ENCODE peak calls at places on chromosomes 6 and 20, in ten cellular contexts. One of them, this sample, is unnamed.

GRCh38 chr6:43347021-43347420 is 22.4 kb downstream of the ZNF318 start:
- DNase-seq in fibroblast of lung: no peak
- DNase-seq in right atrium auricular region: no peak
- DNase-seq in breast epithelium: no peak
- DNase-seq in AG10803: no peak
- DNase-seq in fibroblast of mammary gland: no peak
- DNase-seq in AG04449: no peak
- DNase-seq in CD8-positive, alpha-beta memory T cell: no peak
- DNase-seq in GM23248: no peak
- DNase-seq in CD4-positive, CD25-positive, alpha-beta regulatory T cell: no peak
- DNase-seq in this sample: no peak

GRCh38 chr6:139080255-139080920 is 51.8 kb downstream of the ABRACL start:
- DNase-seq in CD4-positive, CD25-positive, alpha-beta regulatory T cell: no peak
- DNase-seq in AG10803: peak
- DNase-seq in AG04449: no peak
- DNase-seq in GM23248: peak
- DNase-seq in breast epithelium: no peak
- DNase-seq in CD8-positive, alpha-beta memory T cell: no peak
- DNase-seq in fibroblast of lung: peak
- DNase-seq in fibroblast of mammary gland: no peak
- DNase-seq in right atrium auricular region: no peak
- DNase-seq in this sample: no peak

GRCh38 chr6:35415065-35415880 is 36.9 kb upstream of the FANCE start:
- DNase-seq in AG04449: peak
- DNase-seq in CD4-positive, CD25-positive, alpha-beta regulatory T cell: peak
- DNase-seq in CD8-positive, alpha-beta memory T cell: no peak
- DNase-seq in right atrium auricular region: peak
- DNase-seq in fibroblast of mammary gland: peak
- DNase-seq in AG10803: peak
- DNase-seq in fibroblast of lung: peak
- DNase-seq in GM23248: peak
- DNase-seq in breast epithelium: peak
- DNase-seq in this sample: peak

GRCh38 chr6:12636336-12636735 is 80.2 kb upstream of the PHACTR1 start:
- DNase-seq in fibroblast of mammary gland: no peak
- DNase-seq in AG10803: no peak
- DNase-seq in CD4-positive, CD25-positive, alpha-beta regulatory T cell: no peak
- DNase-seq in AG04449: no peak
- DNase-seq in breast epithelium: no peak
- DNase-seq in CD8-positive, alpha-beta memory T cell: no peak
- DNase-seq in GM23248: no peak
- DNase-seq in fibroblast of lung: no peak
- DNase-seq in right atrium auricular region: no peak
- DNase-seq in this sample: no peak

GRCh38 chr6:68333444-68333843 is 301.6 kb upstream of the ADGRB3 start:
- DNase-seq in fibroblast of lung: no peak
- DNase-seq in right atrium auricular region: no peak
- DNase-seq in fibroblast of mammary gland: no peak
- DNase-seq in CD4-positive, CD25-positive, alpha-beta regulatory T cell: no peak
- DNase-seq in breast epithelium: no peak
- DNase-seq in AG10803: no peak
- DNase-seq in CD8-positive, alpha-beta memory T cell: no peak
- DNase-seq in AG04449: no peak
- DNase-seq in GM23248: no peak
- DNase-seq in this sample: no peak

GRCh38 chr6:6886886-6887285 is 220.9 kb upstream of the RREB1 start:
- DNase-seq in breast epithelium: no peak
- DNase-seq in GM23248: no peak
- DNase-seq in fibroblast of lung: no peak
- DNase-seq in AG04449: no peak
- DNase-seq in CD4-positive, CD25-positive, alpha-beta regulatory T cell: no peak
- DNase-seq in fibroblast of mammary gland: no peak
- DNase-seq in CD8-positive, alpha-beta memory T cell: no peak
- DNase-seq in AG10803: no peak
- DNase-seq in right atrium auricular region: no peak
- DNase-seq in this sample: no peak

GRCh38 chr20:20741067-20742045 is 28.9 kb upstream of the RALGAPA2 start:
- DNase-seq in fibroblast of mammary gland: no peak
- DNase-seq in CD4-positive, CD25-positive, alpha-beta regulatory T cell: no peak
- DNase-seq in right atrium auricular region: no peak
- DNase-seq in AG10803: no peak
- DNase-seq in CD8-positive, alpha-beta memory T cell: no peak
- DNase-seq in AG04449: no peak
- DNase-seq in fibroblast of lung: no peak
- DNase-seq in GM23248: no peak
- DNase-seq in breast epithelium: no peak
- DNase-seq in this sample: no peak

GRCh38 chr20:49187330-49188100 is 619 bp downstream of the STAU1 start:
- DNase-seq in right atrium auricular region: no peak
- DNase-seq in fibroblast of mammary gland: no peak
- DNase-seq in GM23248: peak
- DNase-seq in CD4-positive, CD25-positive, alpha-beta regulatory T cell: peak
- DNase-seq in breast epithelium: no peak
- DNase-seq in fibroblast of lung: peak
- DNase-seq in AG04449: no peak
- DNase-seq in CD8-positive, alpha-beta memory T cell: peak
- DNase-seq in AG10803: no peak
- DNase-seq in this sample: no peak

GRCh38 chr6:70843328-70843918 is 113.4 kb downstream of the B3GAT2 start:
- DNase-seq in fibroblast of mammary gland: no peak
- DNase-seq in CD8-positive, alpha-beta memory T cell: no peak
- DNase-seq in fibroblast of lung: no peak
- DNase-seq in AG10803: no peak
- DNase-seq in AG04449: no peak
- DNase-seq in breast epithelium: no peak
- DNase-seq in CD4-positive, CD25-positive, alpha-beta regulatory T cell: no peak
- DNase-seq in right atrium auricular region: no peak
- DNase-seq in GM23248: no peak
- DNase-seq in this sample: no peak

GRCh38 chr6:46626228-46626909 is 26.2 kb downstream of the CYP39A1 start:
- DNase-seq in AG10803: peak
- DNase-seq in CD4-positive, CD25-positive, alpha-beta regulatory T cell: peak
- DNase-seq in breast epithelium: no peak
- DNase-seq in fibroblast of lung: no peak
- DNase-seq in GM23248: peak
- DNase-seq in CD8-positive, alpha-beta memory T cell: no peak
- DNase-seq in fibroblast of mammary gland: peak
- DNase-seq in AG04449: no peak
- DNase-seq in right atrium auricular region: no peak
- DNase-seq in this sample: no peak

GRCh38 chr20:42341654-42342053 is 723.5 kb upstream of the CHD6 start:
- DNase-seq in AG10803: no peak
- DNase-seq in CD8-positive, alpha-beta memory T cell: no peak
- DNase-seq in GM23248: no peak
- DNase-seq in right atrium auricular region: no peak
- DNase-seq in AG04449: no peak
- DNase-seq in fibroblast of lung: no peak
- DNase-seq in breast epithelium: no peak
- DNase-seq in CD4-positive, CD25-positive, alpha-beta regulatory T cell: no peak
- DNase-seq in fibroblast of mammary gland: no peak
- DNase-seq in this sample: no peak

GRCh38 chr20:19026121-19026878 is 186.1 kb upstream of the SLC24A3 start:
- DNase-seq in GM23248: peak
- DNase-seq in CD4-positive, CD25-positive, alpha-beta regulatory T cell: no peak
- DNase-seq in right atrium auricular region: no peak
- DNase-seq in AG04449: no peak
- DNase-seq in fibroblast of mammary gland: no peak
- DNase-seq in breast epithelium: no peak
- DNase-seq in CD8-positive, alpha-beta memory T cell: no peak
- DNase-seq in fibroblast of lung: no peak
- DNase-seq in AG10803: peak
- DNase-seq in this sample: peak

GRCh38 chr20:37935435-37935834 is 32.5 kb downstream of the VSTM2L start:
- DNase-seq in fibroblast of mammary gland: peak
- DNase-seq in right atrium auricular region: no peak
- DNase-seq in fibroblast of lung: peak
- DNase-seq in CD4-positive, CD25-positive, alpha-beta regulatory T cell: no peak
- DNase-seq in GM23248: no peak
- DNase-seq in CD8-positive, alpha-beta memory T cell: no peak
- DNase-seq in breast epithelium: no peak
- DNase-seq in AG10803: no peak
- DNase-seq in AG04449: no peak
- DNase-seq in this sample: no peak

GRCh38 chr6:107823047-107823557 is 1.0 kb downstream of the SCML4 start:
- DNase-seq in fibroblast of lung: no peak
- DNase-seq in CD8-positive, alpha-beta memory T cell: peak
- DNase-seq in AG10803: no peak
- DNase-seq in GM23248: no peak
- DNase-seq in breast epithelium: no peak
- DNase-seq in CD4-positive, CD25-positive, alpha-beta regulatory T cell: peak
- DNase-seq in fibroblast of mammary gland: no peak
- DNase-seq in right atrium auricular region: no peak
- DNase-seq in AG04449: no peak
- DNase-seq in this sample: no peak

GRCh38 chr6:35892482-35892881 is 28.4 kb downstream of the SRPK1 start:
- DNase-seq in breast epithelium: no peak
- DNase-seq in AG10803: no peak
- DNase-seq in right atrium auricular region: no peak
- DNase-seq in CD8-positive, alpha-beta memory T cell: no peak
- DNase-seq in fibroblast of lung: no peak
- DNase-seq in AG04449: no peak
- DNase-seq in CD4-positive, CD25-positive, alpha-beta regulatory T cell: no peak
- DNase-seq in fibroblast of mammary gland: no peak
- DNase-seq in GM23248: no peak
- DNase-seq in this sample: no peak

GRCh38 chr6:75278474-75279077 is 6.0 kb downstream of the TMEM30A start:
- DNase-seq in right atrium auricular region: no peak
- DNase-seq in AG10803: no peak
- DNase-seq in fibroblast of lung: peak
- DNase-seq in CD4-positive, CD25-positive, alpha-beta regulatory T cell: no peak
- DNase-seq in fibroblast of mammary gland: peak
- DNase-seq in AG04449: no peak
- DNase-seq in CD8-positive, alpha-beta memory T cell: no peak
- DNase-seq in breast epithelium: no peak
- DNase-seq in GM23248: peak
- DNase-seq in this sample: no peak

DNA sequence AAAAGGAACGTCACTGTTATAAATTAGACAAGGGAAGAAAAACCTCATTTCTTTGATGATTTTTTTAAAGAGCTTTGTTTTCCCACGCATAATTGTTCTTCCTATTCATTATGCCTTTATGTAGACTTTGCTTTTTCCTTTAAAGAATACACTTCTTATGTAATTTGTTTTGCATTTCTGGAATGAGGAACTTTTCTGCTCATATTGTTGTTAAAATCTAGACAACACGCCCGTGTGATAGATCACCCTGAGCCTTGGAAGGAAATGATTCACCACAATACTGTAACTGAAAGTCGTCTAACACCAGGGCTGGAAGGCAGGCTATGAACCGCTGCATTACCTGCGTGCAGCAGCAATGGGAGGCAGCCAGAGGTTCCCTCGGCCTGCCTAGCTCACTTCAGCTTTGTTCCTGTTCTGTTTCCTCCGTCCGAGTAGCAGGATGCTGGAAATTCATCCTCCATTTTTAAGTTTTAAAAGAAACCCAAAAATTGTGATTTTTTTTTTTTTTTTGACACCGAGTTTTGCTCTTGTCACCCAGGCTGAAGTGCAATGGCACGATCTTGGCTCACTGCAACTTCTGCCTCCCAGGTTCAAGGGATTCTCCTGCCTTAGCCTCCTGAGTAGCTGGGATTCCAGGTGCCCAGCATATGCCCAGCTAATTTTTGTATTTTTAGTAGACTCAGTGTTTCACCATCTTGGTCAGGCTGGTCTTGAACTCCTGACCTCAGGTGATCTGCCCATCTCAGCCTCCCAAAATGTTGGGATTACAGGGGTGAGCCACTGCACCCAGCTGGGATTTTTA is 49.6 kb upstream of the ZNF217 start:
- DNase-seq in CD8-positive, alpha-beta memory T cell: peak
- DNase-seq in breast epithelium: no peak
- DNase-seq in GM23248: peak
- DNase-seq in fibroblast of lung: peak
- DNase-seq in CD4-positive, CD25-positive, alpha-beta regulatory T cell: peak
- DNase-seq in right atrium auricular region: no peak
- DNase-seq in AG04449: no peak
- DNase-seq in fibroblast of mammary gland: peak
- DNase-seq in AG10803: peak
- DNase-seq in this sample: peak
- H3K4me3 ChIP-seq in CD8-positive, alpha-beta memory T cell: peak
- H3K4me3 ChIP-seq in breast epithelium: no peak
- H3K4me3 ChIP-seq in GM23248: peak
- H3K4me3 ChIP-seq in fibroblast of lung: no peak
- H3K4me3 ChIP-seq in CD4-positive, CD25-positive, alpha-beta regulatory T cell: peak
- H3K4me3 ChIP-seq in right atrium auricular region: no peak
- H3K4me3 ChIP-seq in AG04449: peak
- H3K4me3 ChIP-seq in fibroblast of mammary gland: no peak
- H3K4me3 ChIP-seq in AG10803: peak
- H3K4me3 ChIP-seq in this sample: no peak

DNA sequence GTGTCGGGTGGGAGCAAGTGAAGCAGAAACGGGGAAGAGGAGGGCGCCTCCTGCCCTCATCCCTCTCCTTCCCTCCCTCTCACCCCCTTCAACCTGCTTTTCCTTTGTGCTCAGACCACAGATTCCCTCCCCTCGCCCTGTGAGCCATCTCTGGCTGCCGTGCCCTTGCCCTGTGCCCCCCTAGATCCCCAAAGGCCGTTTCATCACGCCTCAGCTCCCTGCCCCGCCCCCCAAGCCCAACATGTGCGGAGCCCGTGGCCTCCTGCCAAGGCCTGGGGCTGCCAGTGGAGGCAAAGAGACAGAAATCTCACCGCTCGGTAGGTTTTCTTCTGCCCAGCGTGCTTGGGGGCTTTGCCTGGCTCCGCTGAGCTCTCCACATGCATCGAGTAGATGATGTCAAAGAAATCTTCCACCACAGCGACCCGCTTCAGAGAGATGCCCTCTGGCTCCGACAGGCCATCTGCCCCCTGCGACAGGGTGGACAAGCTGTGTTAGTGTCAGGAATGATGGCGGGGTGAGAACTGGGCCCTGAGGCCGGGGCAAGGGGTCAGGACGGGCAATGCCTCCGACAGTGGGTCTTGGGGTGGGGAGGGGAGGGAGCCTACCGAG is 57.6 kb downstream of the NOL4L start:
- DNase-seq in fibroblast of mammary gland: no peak
- DNase-seq in breast epithelium: no peak
- DNase-seq in AG10803: no peak
- DNase-seq in AG04449: no peak
- DNase-seq in CD4-positive, CD25-positive, alpha-beta regulatory T cell: no peak
- DNase-seq in right atrium auricular region: no peak
- DNase-seq in CD8-positive, alpha-beta memory T cell: no peak
- DNase-seq in fibroblast of lung: no peak
- DNase-seq in GM23248: no peak
- DNase-seq in this sample: no peak
- H3K4me3 ChIP-seq in fibroblast of mammary gland: no peak
- H3K4me3 ChIP-seq in breast epithelium: no peak
- H3K4me3 ChIP-seq in AG10803: no peak
- H3K4me3 ChIP-seq in AG04449: no peak
- H3K4me3 ChIP-seq in CD4-positive, CD25-positive, alpha-beta regulatory T cell: no peak
- H3K4me3 ChIP-seq in right atrium auricular region: no peak
- H3K4me3 ChIP-seq in CD8-positive, alpha-beta memory T cell: no peak
- H3K4me3 ChIP-seq in fibroblast of lung: no peak
- H3K4me3 ChIP-seq in GM23248: no peak
- H3K4me3 ChIP-seq in this sample: no peak

GRCh38 chr6:33709605-33710295 is 1.8 kb downstream of the UQCC2 start:
- DNase-seq in CD8-positive, alpha-beta memory T cell: no peak
- DNase-seq in right atrium auricular region: no peak
- DNase-seq in AG04449: no peak
- DNase-seq in fibroblast of mammary gland: no peak
- DNase-seq in breast epithelium: no peak
- DNase-seq in AG10803: no peak
- DNase-seq in CD4-positive, CD25-positive, alpha-beta regulatory T cell: no peak
- DNase-seq in GM23248: no peak
- DNase-seq in fibroblast of lung: no peak
- DNase-seq in this sample: no peak
- H3K4me3 ChIP-seq in CD8-positive, alpha-beta memory T cell: no peak
- H3K4me3 ChIP-seq in right atrium auricular region: no peak
- H3K4me3 ChIP-seq in AG04449: no peak
- H3K4me3 ChIP-seq in fibroblast of mammary gland: no peak
- H3K4me3 ChIP-seq in breast epithelium: no peak
- H3K4me3 ChIP-seq in AG10803: no peak
- H3K4me3 ChIP-seq in CD4-positive, CD25-positive, alpha-beta regulatory T cell: no peak
- H3K4me3 ChIP-seq in GM23248: no peak
- H3K4me3 ChIP-seq in fibroblast of lung: no peak
- H3K4me3 ChIP-seq in this sample: no peak

GRCh38 chr6:79868098-79868722 is 79.1 kb downstream of the ELOVL4 start:
- DNase-seq in AG04449: no peak
- DNase-seq in breast epithelium: no peak
- DNase-seq in right atrium auricular region: no peak
- DNase-seq in AG10803: peak
- DNase-seq in CD4-positive, CD25-positive, alpha-beta regulatory T cell: peak
- DNase-seq in GM23248: peak
- DNase-seq in fibroblast of lung: peak
- DNase-seq in fibroblast of mammary gland: peak
- DNase-seq in CD8-positive, alpha-beta memory T cell: no peak
- DNase-seq in this sample: no peak
- H3K4me3 ChIP-seq in AG04449: peak
- H3K4me3 ChIP-seq in breast epithelium: no peak
- H3K4me3 ChIP-seq in right atrium auricular region: no peak
- H3K4me3 ChIP-seq in AG10803: peak
- H3K4me3 ChIP-seq in CD4-positive, CD25-positive, alpha-beta regulatory T cell: no peak
- H3K4me3 ChIP-seq in GM23248: peak
- H3K4me3 ChIP-seq in fibroblast of lung: peak
- H3K4me3 ChIP-seq in fibroblast of mammary gland: peak
- H3K4me3 ChIP-seq in CD8-positive, alpha-beta memory T cell: no peak
- H3K4me3 ChIP-seq in this sample: no peak